ENCODE peak calls at places on chromosome 22, in four cellular contexts. S is amniotic stem cell, O is kidney epithelial cell, H is WERI-Rb-1. K is an unnamed sample.

GRCh38 chr22:23537421-23537820 is 42.7 kb downstream of the IGLL1 start:
- DNase-seq in S (no peak), H (peak; percentile 1), O (no peak), K (no peak)

GRCh38 chr22:30992565-30992964 is 23.5 kb downstream of the TUG1 start:
- DNase-seq in S (no peak), O (no peak), H (no peak), K (no peak)

GRCh38 chr22:38317237-38317994 is at the start of gene CSNK1E:
- DNase-seq in O (no peak), S (peak; percentile 52), H (peak; percentile 76), K (no peak)

GRCh38 chr22:29269230-29269604 is 1.1 kb downstream of the EWSR1 start:
- DNase-seq in H (no peak), O (no peak), S (no peak), K (no peak)

GRCh38 chr22:19884161-19884953 is 29.7 kb upstream of the GNB1L start:
- DNase-seq in S (no peak), H (no peak), O (no peak), K (no peak)

GRCh38 chr22:41799486-41800347 is 762 bp upstream of the CCDC134 start:
- DNase-seq in S (no peak), O (no peak), H (peak; percentile 39), K (peak; percentile 1)

GRCh38 chr22:25402501-25403283 is 161.8 kb upstream of the GRK3 start:
- DNase-seq in H (no peak), S (no peak), O (no peak), K (no peak)

GRCh38 chr22:39207141-39208012 is 37.4 kb downstream of the PDGFB start:
- DNase-seq in S (no peak), O (no peak), H (no peak), K (no peak)

GRCh38 chr22:39139933-39140332 is 12.5 kb downstream of the CBX7 start:
- DNase-seq in O (no peak), S (no peak), H (no peak), K (no peak)

GRCh38 chr22:37849089-37849751 is at the start of gene EIF3L:
- DNase-seq in H (peak; percentile 88), S (peak; percentile 69), O (peak; percentile 69), K (peak; percentile 67)

GRCh38 chr22:23400286-23400981 is 179.7 kb downstream of the IGLL1 start:
- DNase-seq in H (no peak), O (no peak), S (no peak), K (no peak)

GRCh38 chr22:31439805-31440204 is 40.4 kb downstream of the DRG1 start:
- DNase-seq in S (no peak), O (no peak), H (no peak), K (no peak)

GRCh38 chr22:46657996-46658947 is 38.1 kb downstream of the GRAMD4 start:
- DNase-seq in H (no peak), S (no peak), O (no peak), K (no peak)

GRCh38 chr22:23113067-23113846 is 28.5 kb downstream of the RSPH14 start:
- DNase-seq in H (no peak), S (no peak), O (no peak), K (no peak)

GRCh38 chr22:37082251-37082650 is 27.3 kb downstream of the TMPRSS6 start:
- DNase-seq in O (no peak), S (no peak), H (no peak), K (no peak)

GRCh38 chr22:50010676-50011446 is 1.7 kb downstream of the IL17REL start:
- DNase-seq in S (no peak), H (no peak), O (no peak), K (no peak)

GRCh38 chr22:20013382-20013871 is 3.2 kb downstream of the ARVCF start:
- DNase-seq in O (no peak), H (peak; percentile 89), S (no peak), K (no peak)

GRCh38 chr22:26949193-26949592 is 291.8 kb downstream of the MIAT start:
- DNase-seq in O (no peak), S (no peak), H (no peak), K (no peak)

GRCh38 chr22:43996170-43996980 is 27.7 kb upstream of the PARVB start:
- DNase-seq in H (no peak), O (no peak), S (no peak), K (no peak)

GRCh38 chr22:24068717-24069116 is 57.6 kb downstream of the CABIN1 start:
- DNase-seq in H (no peak), O (no peak), S (no peak), K (no peak)

GRCh38 chr22:26079009-26079408 is 90.3 kb upstream of the SEZ6L start:
- DNase-seq in O (no peak), H (no peak), S (no peak), K (no peak)

GRCh38 chr22:20299736-20300136 is 20.1 kb downstream of the DGCR6L start:
- DNase-seq in S (no peak), O (no peak), H (peak; percentile 42), K (no peak)

GRCh38 chr22:17121235-17122195 is at the start of gene TMEM121B:
- DNase-seq in S (no peak), H (peak; percentile 97), O (no peak), K (no peak)

GRCh38 chr22:49880281-49880680 is 26.6 kb downstream of the ZBED4 start:
- DNase-seq in O (peak; percentile 1), H (no peak), S (no peak), K (no peak)

GRCh38 chr22:29765905-29766631 is 739 bp downstream of the ZMAT5 start:
- DNase-seq in O (no peak), S (no peak), H (no peak), K (no peak)

GRCh38 chr22:28562324-28562723 is 117.3 kb downstream of the TTC28 start:
- DNase-seq in O (no peak), S (no peak), H (no peak), K (no peak)

GRCh38 chr22:42630901-42631602 is 9.3 kb downstream of the ATP5MGL start:
- DNase-seq in S (no peak), O (no peak), H (no peak), K (no peak)

GRCh38 chr22:39306456-39307361 is 12.7 kb downstream of the RPL3 start:
- DNase-seq in H (peak; percentile 76), O (no peak), S (no peak), K (no peak)

GRCh38 chr22:19984201-19984753 is 32.3 kb downstream of the ARVCF start:
- DNase-seq in H (peak; percentile 50), O (peak; percentile 64), S (peak; percentile 20), K (no peak)

GRCh38 chr22:20422271-20422958 is 15.2 kb downstream of the SCARF2 start:
- DNase-seq in S (no peak), O (no peak), H (no peak), K (no peak)